ENCODE peak calls at places on chromosomes 12 and 14, in eight cellular contexts. R is neural progenitor cell, J is endothelial cell of umbilical vein, K is psoas muscle, A is AG04450, H is lung, V is Panc1, T is uterus. G is an unnamed sample.

GRCh38 chr14:106556665-106557289 is 1030.4 kb downstream of the TMEM121 start:
- DNase-seq in J (no peak), R (no peak), T (no peak), H (peak; percentile 62), V (peak; percentile 35), A (no peak), K (no peak), G (no peak)

GRCh38 chr14:88005050-88005481 is at the start of gene GPR65:
- DNase-seq in K (no peak), J (no peak), V (no peak), A (no peak), R (no peak), H (no peak), T (no peak), G (peak; percentile 28)

GRCh38 chr12:24788886-24789285 is 160.0 kb downstream of the BCAT1 start:
- DNase-seq in H (no peak), J (no peak), R (no peak), T (no peak), V (no peak), K (no peak), A (no peak), G (peak; percentile 30)

GRCh38 chr12:75964150-75964549 is 67.4 kb downstream of the PHLDA1 start:
- DNase-seq in J (no peak), R (no peak), V (no peak), H (peak; percentile 61), T (no peak), K (peak; percentile 56), A (no peak), G (no peak)

GRCh38 chr14:69043007-69043444 is 63.9 kb upstream of the ACTN1 start:
- DNase-seq in R (no peak), J (no peak), T (peak; percentile 53), K (peak; percentile 61), H (peak; percentile 41), A (no peak), V (no peak), G (peak; percentile 29)

GRCh38 chr12:110012137-110012536 is 12.9 kb downstream of the ANKRD13A start:
- DNase-seq in V (no peak), A (no peak), J (no peak), T (no peak), K (no peak), R (no peak), H (peak; percentile 63), G (no peak)

GRCh38 chr14:24535737-24536136 is 27.7 kb upstream of the CMA1 start:
- DNase-seq in T (no peak), A (no peak), H (no peak), V (no peak), R (no peak), K (no peak), J (no peak), G (no peak)

GRCh38 chr12:26628234-26628633 is 204.8 kb downstream of the ITPR2 start:
- DNase-seq in H (no peak), J (no peak), K (no peak), R (no peak), V (no peak), A (no peak), T (no peak), G (peak; percentile 49)

GRCh38 chr12:91483471-91483985 is 300.9 kb upstream of the DCN start:
- DNase-seq in J (no peak), V (no peak), R (no peak), A (no peak), K (no peak), H (no peak), T (no peak), G (no peak)

GRCh38 chr14:80996049-80996901 is 40.9 kb downstream of the TSHR start:
- DNase-seq in A (peak; percentile 64), H (no peak), J (peak; percentile 44), V (peak; percentile 12), R (peak; percentile 64), T (peak; percentile 53), K (no peak), G (peak; percentile 84)
- TF ChIP-seq CTCF in A (peak; percentile 89), H (peak; percentile 3), J (peak; percentile 46), V (peak; percentile 64), R (peak; percentile 71), T (peak; percentile 67), K (peak; percentile 71), G (peak; percentile 90)

DNA sequence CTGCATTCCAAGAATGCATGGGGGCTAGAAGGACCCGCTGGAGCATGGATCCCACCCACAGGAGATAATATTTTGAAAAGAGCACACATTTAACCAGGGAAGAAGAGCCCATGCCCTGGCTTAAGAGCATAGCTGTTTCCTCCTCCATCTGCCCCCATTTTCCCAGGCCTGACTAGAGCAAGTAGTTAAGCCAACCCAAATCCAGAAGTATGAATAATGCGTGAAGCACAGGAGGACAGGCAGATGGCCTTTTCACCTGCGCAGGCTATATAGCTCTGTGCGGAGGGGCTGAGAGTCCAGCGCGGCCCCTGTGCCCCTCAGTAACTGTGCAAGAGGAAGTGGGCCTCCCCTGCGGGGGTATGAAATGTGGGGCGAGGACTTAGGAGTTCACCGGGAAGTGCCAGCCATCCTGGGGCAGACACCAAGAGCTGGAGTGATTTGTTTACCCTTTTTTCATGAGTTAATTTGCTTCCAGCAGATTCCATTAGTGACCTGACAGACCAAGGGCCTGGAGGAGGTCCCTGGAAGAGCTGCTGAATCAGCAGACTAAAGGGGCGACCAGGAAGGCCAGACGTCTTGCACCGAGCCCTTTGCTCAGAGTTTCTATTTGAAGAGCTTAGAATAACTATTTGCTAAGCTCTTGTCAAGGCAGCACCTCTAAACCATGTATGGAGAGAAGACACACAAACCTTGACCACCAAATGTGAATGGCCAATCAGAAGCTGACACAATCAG is 37.2 kb downstream of the DPF3 start:
- DNase-seq in H (no peak), T (no peak), A (no peak), J (no peak), V (no peak), K (no peak), R (no peak), G (no peak)
- TF ChIP-seq CTCF in H (no peak), T (no peak), A (no peak), J (no peak), V (no peak), K (no peak), R (no peak), G (no peak)

GRCh38 chr14:91882776-91883175 is 15.4 kb upstream of the TC2N start:
- DNase-seq in T (no peak), A (no peak), J (no peak), K (no peak), H (no peak), V (no peak), R (no peak), G (no peak)

GRCh38 chr14:91885837-91886236 is 18.5 kb upstream of the TC2N start:
- DNase-seq in H (no peak), K (no peak), J (no peak), V (no peak), T (no peak), R (no peak), A (no peak), G (no peak)

GRCh38 chr14:91885113-91885712 is 17.9 kb upstream of the TC2N start:
- DNase-seq in V (no peak), H (no peak), A (no peak), T (no peak), J (no peak), R (no peak), K (no peak), G (no peak)

GRCh38 chr14:91883770-91884169 is 16.4 kb upstream of the TC2N start:
- DNase-seq in T (peak; percentile 76), J (no peak), H (no peak), A (no peak), V (no peak), K (peak; percentile 85), R (no peak), G (peak; percentile 33)

GRCh38 chr14:91884664-91885063 is 17.3 kb upstream of the TC2N start:
- DNase-seq in J (no peak), T (no peak), K (peak; percentile 61), H (no peak), A (no peak), V (no peak), R (no peak), G (no peak)
- TF ChIP-seq CTCF in J (no peak), T (no peak), K (no peak), H (no peak), A (no peak), V (no peak), R (peak; percentile 18), G (no peak)

GRCh38 chr12:55970775-55971174 is 3.1 kb upstream of the RAB5B start:
- DNase-seq in K (no peak), J (no peak), V (no peak), T (no peak), A (no peak), R (no peak), H (no peak), G (peak; percentile 25)

GRCh38 chr12:55974308-55974724 is 438 bp downstream of the RAB5B start:
- DNase-seq in T (no peak), V (no peak), H (peak; percentile 61), R (no peak), J (peak; percentile 47), A (no peak), K (no peak), G (peak; percentile 45)

GRCh38 chr12:55972906-55973597 is 826 bp upstream of the RAB5B start:
- DNase-seq in R (no peak), V (no peak), T (no peak), H (no peak), A (no peak), J (no peak), K (no peak), G (peak; percentile 49)

GRCh38 chr12:55973598-55974307 is at the start of gene RAB5B:
- DNase-seq in T (peak; percentile 100), V (peak; percentile 100), K (peak; percentile 100), A (peak; percentile 100), J (peak; percentile 100), H (peak; percentile 100), R (peak; percentile 100), G (peak; percentile 100)

DNA sequence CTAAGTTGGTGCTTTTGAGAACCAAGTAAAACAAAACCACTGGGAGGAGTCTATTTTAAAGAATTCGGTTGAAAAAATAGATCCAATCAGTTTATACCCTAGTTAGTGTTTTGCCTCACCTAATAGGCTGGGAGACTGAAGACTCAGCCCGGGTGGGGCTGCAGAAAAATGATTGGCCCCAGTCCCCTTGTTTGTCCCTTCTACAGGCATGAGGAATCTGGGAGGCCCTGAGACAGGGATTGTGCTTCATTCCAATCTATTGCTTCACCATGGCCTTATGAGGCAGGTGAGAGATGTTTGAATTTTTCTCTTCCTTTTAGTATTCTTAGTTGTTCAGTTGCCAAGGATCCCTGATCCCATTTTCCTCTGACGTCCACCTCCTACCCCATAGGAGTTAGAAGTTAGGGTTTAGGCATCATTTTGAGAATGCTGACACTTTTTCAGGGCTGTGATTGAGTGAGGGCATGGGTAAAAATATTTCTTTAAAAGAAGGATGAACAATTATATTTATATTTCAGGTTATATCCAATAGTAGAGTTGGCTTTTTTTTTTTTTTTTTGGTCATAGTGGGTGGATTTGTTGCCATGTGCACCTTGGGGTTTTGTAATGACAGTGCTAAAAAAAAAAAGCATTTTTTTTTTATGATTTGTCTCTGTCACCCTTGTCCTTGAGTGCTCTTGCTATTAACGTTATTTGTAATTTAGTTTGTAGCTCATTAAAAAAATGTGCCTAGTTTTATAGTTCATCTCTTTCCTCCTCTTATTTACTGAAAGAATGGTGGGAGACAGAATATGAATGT is 1.6 kb upstream of the RAB5B start:
- DNase-seq in T (no peak), J (no peak), R (no peak), A (no peak), H (peak; percentile 56), K (no peak), V (no peak), G (peak; percentile 68)
- TF ChIP-seq CTCF in T (no peak), J (no peak), R (no peak), A (no peak), H (no peak), K (no peak), V (no peak), G (no peak)

GRCh38 chr12:106032141-106032925 is 106.4 kb downstream of the NUAK1 start:
- DNase-seq in H (no peak), J (no peak), T (no peak), K (no peak), V (no peak), R (no peak), A (no peak), G (peak; percentile 19)
- TF ChIP-seq CTCF in H (no peak), J (no peak), T (no peak), K (peak; percentile 12), V (peak; percentile 72), R (no peak), A (no peak), G (no peak)

G was measured in AG10803.